ENCODE peak calls at places on chromosomes 12 and 14, in eight cellular contexts. S is pons, P is NCI-H2029 treated with DMSO at 0.1 percent for 48 hours, C is NCI-H1930, W is RKO, Y is adipocyte, H is uterus, Q is A549. A is an unnamed sample.

GRCh38 chr14:85533821-85534271 is 3.9 kb downstream of the FLRT2 start:
- DNase-seq in S (no peak), P (no peak), C (no peak), W (no peak), Y (peak; percentile 55), H (peak; percentile 15), Q (no peak), A (no peak)

GRCh38 chr14:74502236-74503019 is 8.9 kb downstream of the ISCA2 start:
- DNase-seq in S (peak; percentile 25), P (no peak), C (no peak), W (peak; percentile 45), Y (peak; percentile 25), H (no peak), Q (peak; percentile 60), A (no peak)

GRCh38 chr12:123142948-123143752 is 7.7 kb downstream of the PITPNM2 start:
- DNase-seq in S (no peak), P (no peak), C (no peak), W (no peak), Y (no peak), H (no peak), Q (peak; percentile 70), A (no peak)

GRCh38 chr12:2212971-2213869 is 160.4 kb downstream of the CACNA1C start:
- DNase-seq in S (peak; percentile 15), P (no peak), C (no peak), W (no peak), Y (no peak), H (peak; percentile 69), Q (no peak), A (no peak)

GRCh38 chr14:100654814-100655795 is 67.9 kb upstream of the BEGAIN start:
- DNase-seq in S (no peak), P (no peak), C (no peak), W (no peak), Y (no peak), H (no peak), Q (peak; percentile 30), A (no peak)

GRCh38 chr14:97846156-97846555 is 1049.0 kb downstream of the VRK1 start:
- DNase-seq in S (no peak), P (no peak), C (no peak), W (no peak), Y (no peak), H (no peak), Q (no peak), A (no peak)

GRCh38 chr14:81471062-81471461 is 62.6 kb downstream of the SEL1L start:
- DNase-seq in S (no peak), P (no peak), C (no peak), W (no peak), Y (no peak), H (no peak), Q (no peak), A (no peak)

GRCh38 chr12:29403991-29404390 is 23.0 kb upstream of the ERGIC2 start:
- DNase-seq in S (no peak), P (no peak), C (no peak), W (no peak), Y (no peak), H (no peak), Q (no peak), A (no peak)

GRCh38 chr12:131025939-131026702 is 72.4 kb downstream of the ADGRD1 start:
- DNase-seq in S (no peak), P (no peak), C (no peak), W (no peak), Y (no peak), H (no peak), Q (peak; percentile 22), A (no peak)

GRCh38 chr14:20680843-20681347 is 3.5 kb upstream of the RNASE4 start:
- DNase-seq in S (no peak), P (no peak), C (no peak), W (no peak), Y (no peak), H (no peak), Q (no peak), A (no peak)

GRCh38 chr14:60931206-60931605 is 49.7 kb downstream of the TRMT5 start:
- DNase-seq in S (no peak), P (no peak), C (no peak), W (no peak), Y (no peak), H (no peak), Q (no peak), A (no peak)

GRCh38 chr12:54277823-54278276 is 2.1 kb downstream of the CBX5 start:
- DNase-seq in S (no peak), P (no peak), C (no peak), W (peak; percentile 58), Y (peak; percentile 55), H (no peak), Q (no peak), A (no peak)

GRCh38 chr14:39576726-39577125 is 144.5 kb upstream of the FBXO33 start:
- DNase-seq in S (no peak), P (no peak), C (no peak), W (no peak), Y (no peak), H (no peak), Q (no peak), A (peak; percentile 48)

GRCh38 chr12:112107728-112108447 is 695 bp downstream of the NAA25 start:
- DNase-seq in S (peak; percentile 37), P (no peak), C (no peak), W (peak; percentile 49), Y (peak; percentile 58), H (no peak), Q (peak; percentile 36), A (no peak)

GRCh38 chr12:52675301-52675701 is 4.9 kb downstream of the KRT1 start:
- DNase-seq in S (no peak), P (no peak), C (no peak), W (no peak), Y (no peak), H (no peak), Q (no peak), A (no peak)

GRCh38 chr12:56257071-56257470 is 1.1 kb downstream of the ANKRD52 start:
- DNase-seq in S (no peak), P (no peak), C (no peak), W (no peak), Y (no peak), H (no peak), Q (no peak), A (no peak)